ENCODE peak calls at places on chromosomes 12 and 14, in eight cellular contexts. One of them, this sample, is unnamed.

GRCh38 chr14:43872752-43873655 is 634.1 kb downstream of the FSCB start:
- DNase-seq in adrenal gland: no peak
- DNase-seq in GM12878: no peak
- DNase-seq in psoas muscle: no peak
- DNase-seq in right cardiac atrium: no peak
- DNase-seq in tibial artery: no peak
- DNase-seq in neuronal stem cell: no peak
- DNase-seq in heart right ventricle: no peak
- DNase-seq in this sample: no peak

GRCh38 chr12:96077081-96077480 is 41.7 kb upstream of the LTA4H start:
- DNase-seq in adrenal gland: no peak
- DNase-seq in GM12878: no peak
- DNase-seq in psoas muscle: no peak
- DNase-seq in right cardiac atrium: no peak
- DNase-seq in tibial artery: no peak
- DNase-seq in neuronal stem cell: no peak
- DNase-seq in heart right ventricle: no peak
- DNase-seq in this sample: no peak

GRCh38 chr14:33348510-33348909 is 409.8 kb downstream of the NPAS3 start:
- DNase-seq in adrenal gland: no peak
- DNase-seq in GM12878: no peak
- DNase-seq in psoas muscle: no peak
- DNase-seq in right cardiac atrium: no peak
- DNase-seq in tibial artery: no peak
- DNase-seq in neuronal stem cell: no peak
- DNase-seq in heart right ventricle: no peak
- DNase-seq in this sample: no peak

GRCh38 chr12:124321040-124321481 is 26.2 kb downstream of the RFLNA start:
- DNase-seq in adrenal gland: peak; percentile 85
- DNase-seq in GM12878: peak; percentile 24
- DNase-seq in psoas muscle: peak; percentile 63
- DNase-seq in right cardiac atrium: peak; percentile 89
- DNase-seq in tibial artery: peak; percentile 81
- DNase-seq in neuronal stem cell: peak; percentile 26
- DNase-seq in heart right ventricle: peak; percentile 79
- DNase-seq in this sample: no peak

GRCh38 chr14:56918849-56919574 is 108.7 kb upstream of the OTX2 start:
- DNase-seq in adrenal gland: no peak
- DNase-seq in GM12878: no peak
- DNase-seq in psoas muscle: no peak
- DNase-seq in right cardiac atrium: no peak
- DNase-seq in tibial artery: no peak
- DNase-seq in neuronal stem cell: no peak
- DNase-seq in heart right ventricle: no peak
- DNase-seq in this sample: no peak

GRCh38 chr14:65222434-65222833 is 120.1 kb upstream of the MAX start:
- DNase-seq in adrenal gland: peak; percentile 75
- DNase-seq in GM12878: no peak
- DNase-seq in psoas muscle: peak; percentile 41
- DNase-seq in right cardiac atrium: no peak
- DNase-seq in tibial artery: peak; percentile 61
- DNase-seq in neuronal stem cell: no peak
- DNase-seq in heart right ventricle: peak; percentile 55
- DNase-seq in this sample: peak; percentile 36

GRCh38 chr12:50574621-50575348 is 70.0 kb downstream of the DIP2B start:
- DNase-seq in adrenal gland: no peak
- DNase-seq in GM12878: no peak
- DNase-seq in psoas muscle: no peak
- DNase-seq in right cardiac atrium: no peak
- DNase-seq in tibial artery: no peak
- DNase-seq in neuronal stem cell: no peak
- DNase-seq in heart right ventricle: no peak
- DNase-seq in this sample: no peak

GRCh38 chr12:63844391-63845341 is at the start of gene SRGAP1:
- DNase-seq in adrenal gland: peak; percentile 84
- DNase-seq in GM12878: no peak
- DNase-seq in psoas muscle: peak; percentile 74
- DNase-seq in right cardiac atrium: peak; percentile 87
- DNase-seq in tibial artery: peak; percentile 88
- DNase-seq in neuronal stem cell: peak; percentile 51
- DNase-seq in heart right ventricle: peak; percentile 69
- DNase-seq in this sample: no peak

GRCh38 chr12:125773033-125773432 is 707.8 kb downstream of the AACS start:
- DNase-seq in adrenal gland: no peak
- DNase-seq in GM12878: no peak
- DNase-seq in psoas muscle: no peak
- DNase-seq in right cardiac atrium: peak; percentile 43
- DNase-seq in tibial artery: no peak
- DNase-seq in neuronal stem cell: no peak
- DNase-seq in heart right ventricle: no peak
- DNase-seq in this sample: no peak

GRCh38 chr12:107366322-107366721 is 273.0 kb upstream of the CRY1 start:
- DNase-seq in adrenal gland: no peak
- DNase-seq in GM12878: no peak
- DNase-seq in psoas muscle: no peak
- DNase-seq in right cardiac atrium: no peak
- DNase-seq in tibial artery: no peak
- DNase-seq in neuronal stem cell: no peak
- DNase-seq in heart right ventricle: no peak
- DNase-seq in this sample: no peak

GRCh38 chr14:58171090-58171489 is 19.1 kb upstream of the ARMH4 start:
- DNase-seq in adrenal gland: peak; percentile 98
- DNase-seq in GM12878: peak; percentile 42
- DNase-seq in psoas muscle: peak; percentile 71
- DNase-seq in right cardiac atrium: peak; percentile 81
- DNase-seq in tibial artery: peak; percentile 81
- DNase-seq in neuronal stem cell: peak; percentile 24
- DNase-seq in heart right ventricle: peak; percentile 46
- DNase-seq in this sample: no peak

GRCh38 chr12:42696424-42697149 is 107.0 kb upstream of the PRICKLE1 start:
- DNase-seq in adrenal gland: peak; percentile 87
- DNase-seq in GM12878: no peak
- DNase-seq in psoas muscle: peak; percentile 85
- DNase-seq in right cardiac atrium: peak; percentile 88
- DNase-seq in tibial artery: peak; percentile 88
- DNase-seq in neuronal stem cell: no peak
- DNase-seq in heart right ventricle: peak; percentile 56
- DNase-seq in this sample: no peak

GRCh38 chr14:74579447-74580274 is 32.4 kb downstream of the LTBP2 start:
- DNase-seq in adrenal gland: no peak
- DNase-seq in GM12878: no peak
- DNase-seq in psoas muscle: no peak
- DNase-seq in right cardiac atrium: no peak
- DNase-seq in tibial artery: no peak
- DNase-seq in neuronal stem cell: no peak
- DNase-seq in heart right ventricle: no peak
- DNase-seq in this sample: no peak

GRCh38 chr12:121626853-121627623 is 708 bp downstream of the ORAI1 start:
- DNase-seq in adrenal gland: peak; percentile 68
- DNase-seq in GM12878: no peak
- DNase-seq in psoas muscle: peak; percentile 63
- DNase-seq in right cardiac atrium: peak; percentile 84
- DNase-seq in tibial artery: peak; percentile 79
- DNase-seq in neuronal stem cell: peak; percentile 48
- DNase-seq in heart right ventricle: peak; percentile 52
- DNase-seq in this sample: peak; percentile 82

GRCh38 chr14:56145181-56145580 is 27.0 kb downstream of the PELI2 start:
- DNase-seq in adrenal gland: no peak
- DNase-seq in GM12878: no peak
- DNase-seq in psoas muscle: no peak
- DNase-seq in right cardiac atrium: no peak
- DNase-seq in tibial artery: no peak
- DNase-seq in neuronal stem cell: no peak
- DNase-seq in heart right ventricle: no peak
- DNase-seq in this sample: no peak

GRCh38 chr14:100406505-100407131 is 83.5 kb downstream of the SLC25A47 start:
- DNase-seq in adrenal gland: no peak
- DNase-seq in GM12878: no peak
- DNase-seq in psoas muscle: no peak
- DNase-seq in right cardiac atrium: no peak
- DNase-seq in tibial artery: no peak
- DNase-seq in neuronal stem cell: no peak
- DNase-seq in heart right ventricle: no peak
- DNase-seq in this sample: no peak

GRCh38 chr14:96648506-96649326 is 146.5 kb downstream of the PAPOLA start:
- DNase-seq in adrenal gland: peak; percentile 31
- DNase-seq in GM12878: no peak
- DNase-seq in psoas muscle: no peak
- DNase-seq in right cardiac atrium: no peak
- DNase-seq in tibial artery: no peak
- DNase-seq in neuronal stem cell: no peak
- DNase-seq in heart right ventricle: no peak
- DNase-seq in this sample: no peak

GRCh38 chr12:34625116-34625515 is 602.8 kb downstream of the ALG10 start:
- DNase-seq in adrenal gland: no peak
- DNase-seq in GM12878: no peak
- DNase-seq in psoas muscle: no peak
- DNase-seq in right cardiac atrium: no peak
- DNase-seq in tibial artery: no peak
- DNase-seq in neuronal stem cell: no peak
- DNase-seq in heart right ventricle: no peak
- DNase-seq in this sample: no peak
- H3K9me3 ChIP-seq in adrenal gland: no peaks in the 10 kb centered on the region
- H3K9me3 ChIP-seq in GM12878: no peaks in the 10 kb centered on the region
- H3K9me3 ChIP-seq in psoas muscle: peaks cover 2% of the 10 kb centered on the region
- H3K9me3 ChIP-seq in right cardiac atrium: no peaks in the 10 kb centered on the region
- H3K9me3 ChIP-seq in tibial artery: no peaks in the 10 kb centered on the region
- H3K9me3 ChIP-seq in neuronal stem cell: no peaks in the 10 kb centered on the region
- H3K9me3 ChIP-seq in heart right ventricle: no peaks in the 10 kb centered on the region
- H3K9me3 ChIP-seq in this sample: peaks cover 3% of the 10 kb centered on the region

GRCh38 chr12:34402899-34403705 is 380.8 kb downstream of the ALG10 start:
- DNase-seq in adrenal gland: peak; percentile 24
- DNase-seq in GM12878: no peak
- DNase-seq in psoas muscle: peak; percentile 7
- DNase-seq in right cardiac atrium: peak; percentile 32
- DNase-seq in tibial artery: peak; percentile 51
- DNase-seq in neuronal stem cell: no peak
- DNase-seq in heart right ventricle: peak; percentile 2
- DNase-seq in this sample: peak; percentile 7
- H3K9me3 ChIP-seq in adrenal gland: no peaks in the 10 kb centered on the region
- H3K9me3 ChIP-seq in GM12878: no peaks in the 10 kb centered on the region
- H3K9me3 ChIP-seq in psoas muscle: peaks cover 6% of the 10 kb centered on the region
- H3K9me3 ChIP-seq in right cardiac atrium: no peaks in the 10 kb centered on the region
- H3K9me3 ChIP-seq in tibial artery: peaks cover 3% of the 10 kb centered on the region
- H3K9me3 ChIP-seq in neuronal stem cell: peaks cover 2% of the 10 kb centered on the region
- H3K9me3 ChIP-seq in heart right ventricle: peaks cover 24% of the 10 kb centered on the region
- H3K9me3 ChIP-seq in this sample: peaks cover 4% of the 10 kb centered on the region

GRCh38 chr12:130615906-130616305 is 100.2 kb downstream of the RIMBP2 start:
- DNase-seq in adrenal gland: peak; percentile 51
- DNase-seq in GM12878: no peak
- DNase-seq in psoas muscle: no peak
- DNase-seq in right cardiac atrium: no peak
- DNase-seq in tibial artery: peak; percentile 46
- DNase-seq in neuronal stem cell: no peak
- DNase-seq in heart right ventricle: no peak
- DNase-seq in this sample: no peak
- H3K9me3 ChIP-seq in adrenal gland: no peaks in the 10 kb centered on the region
- H3K9me3 ChIP-seq in GM12878: no peaks in the 10 kb centered on the region
- H3K9me3 ChIP-seq in psoas muscle: no peaks in the 10 kb centered on the region
- H3K9me3 ChIP-seq in right cardiac atrium: no peaks in the 10 kb centered on the region
- H3K9me3 ChIP-seq in tibial artery: no peaks in the 10 kb centered on the region
- H3K9me3 ChIP-seq in neuronal stem cell: no peaks in the 10 kb centered on the region
- H3K9me3 ChIP-seq in heart right ventricle: no peaks in the 10 kb centered on the region
- H3K9me3 ChIP-seq in this sample: no peaks in the 10 kb centered on the region

GRCh38 chr14:104383931-104384775 is 195.4 kb upstream of the C14orf180 start:
- DNase-seq in adrenal gland: no peak
- DNase-seq in GM12878: no peak
- DNase-seq in psoas muscle: no peak
- DNase-seq in right cardiac atrium: peak; percentile 46
- DNase-seq in tibial artery: peak; percentile 47
- DNase-seq in neuronal stem cell: peak; percentile 37
- DNase-seq in heart right ventricle: no peak
- DNase-seq in this sample: peak; percentile 1

GRCh38 chr14:104387000-104387384 is 192.6 kb upstream of the C14orf180 start:
- DNase-seq in adrenal gland: no peak
- DNase-seq in GM12878: no peak
- DNase-seq in psoas muscle: no peak
- DNase-seq in right cardiac atrium: no peak
- DNase-seq in tibial artery: no peak
- DNase-seq in neuronal stem cell: no peak
- DNase-seq in heart right ventricle: no peak
- DNase-seq in this sample: no peak

GRCh38 chr14:104384776-104385071 is 194.8 kb upstream of the C14orf180 start:
- DNase-seq in adrenal gland: no peak
- DNase-seq in GM12878: no peak
- DNase-seq in psoas muscle: no peak
- DNase-seq in right cardiac atrium: no peak
- DNase-seq in tibial artery: peak; percentile 15
- DNase-seq in neuronal stem cell: no peak
- DNase-seq in heart right ventricle: no peak
- DNase-seq in this sample: no peak

GRCh38 chr14:104386281-104386841 is 193.2 kb upstream of the C14orf180 start:
- DNase-seq in adrenal gland: no peak
- DNase-seq in GM12878: no peak
- DNase-seq in psoas muscle: no peak
- DNase-seq in right cardiac atrium: peak; percentile 51
- DNase-seq in tibial artery: peak; percentile 60
- DNase-seq in neuronal stem cell: no peak
- DNase-seq in heart right ventricle: no peak
- DNase-seq in this sample: no peak

GRCh38 chr14:104385189-104386135 is 194.1 kb upstream of the C14orf180 start:
- DNase-seq in adrenal gland: no peak
- DNase-seq in GM12878: no peak
- DNase-seq in psoas muscle: no peak
- DNase-seq in right cardiac atrium: peak; percentile 41
- DNase-seq in tibial artery: peak; percentile 27
- DNase-seq in neuronal stem cell: no peak
- DNase-seq in heart right ventricle: no peak
- DNase-seq in this sample: no peak
- H3K9me3 ChIP-seq in adrenal gland: no peaks in the 10 kb centered on the region
- H3K9me3 ChIP-seq in GM12878: peaks cover 1% of the 10 kb centered on the region
- H3K9me3 ChIP-seq in psoas muscle: peaks cover 6% of the 10 kb centered on the region
- H3K9me3 ChIP-seq in right cardiac atrium: peaks cover 2% of the 10 kb centered on the region
- H3K9me3 ChIP-seq in tibial artery: no peaks in the 10 kb centered on the region
- H3K9me3 ChIP-seq in neuronal stem cell: no peaks in the 10 kb centered on the region
- H3K9me3 ChIP-seq in heart right ventricle: peaks cover 12% of the 10 kb centered on the region
- H3K9me3 ChIP-seq in this sample: no peaks in the 10 kb centered on the region

This sample was measured in T-helper 17 cell.